ENCODE peak calls at places on chromosomes 12 and 14, in four cellular contexts. One of them, this sample, is unnamed.

GRCh38 chr12:2666846-2667245 is 127.9 kb upstream of the FKBP4 start:
- DNase-seq in Peyer's patch: no peak
- DNase-seq in progenitor cell of endocrine pancreas: no peak
- DNase-seq in right lobe of liver: no peak
- DNase-seq in this sample: no peak

GRCh38 chr14:42110167-42110566 is 503.5 kb downstream of the LRFN5 start:
- DNase-seq in Peyer's patch: no peak
- DNase-seq in progenitor cell of endocrine pancreas: no peak
- DNase-seq in right lobe of liver: no peak
- DNase-seq in this sample: no peak

GRCh38 chr14:91858536-91859275 is 8.6 kb downstream of the TC2N start:
- DNase-seq in Peyer's patch: no peak
- DNase-seq in progenitor cell of endocrine pancreas: no peak
- DNase-seq in right lobe of liver: no peak
- DNase-seq in this sample: no peak

GRCh38 chr14:103628684-103629502 is at the start of gene KLC1:
- DNase-seq in Peyer's patch: peak
- DNase-seq in progenitor cell of endocrine pancreas: peak
- DNase-seq in right lobe of liver: peak
- DNase-seq in this sample: peak

GRCh38 chr12:124994435-124994975 is 1.1 kb downstream of the BRI3BP start:
- DNase-seq in Peyer's patch: peak
- DNase-seq in progenitor cell of endocrine pancreas: no peak
- DNase-seq in right lobe of liver: no peak
- DNase-seq in this sample: no peak

GRCh38 chr14:33369041-33369440 is 430.4 kb downstream of the NPAS3 start:
- DNase-seq in Peyer's patch: no peak
- DNase-seq in progenitor cell of endocrine pancreas: no peak
- DNase-seq in right lobe of liver: no peak
- DNase-seq in this sample: no peak

GRCh38 chr12:131473721-131474709 is 236.9 kb upstream of the SFSWAP start:
- DNase-seq in Peyer's patch: no peak
- DNase-seq in progenitor cell of endocrine pancreas: no peak
- DNase-seq in right lobe of liver: no peak
- DNase-seq in this sample: no peak

GRCh38 chr14:58299665-58300202 is 1.4 kb downstream of the ARID4A start:
- DNase-seq in Peyer's patch: no peak
- DNase-seq in progenitor cell of endocrine pancreas: no peak
- DNase-seq in right lobe of liver: no peak
- DNase-seq in this sample: no peak

GRCh38 chr14:56172571-56172971 is 54.4 kb downstream of the PELI2 start:
- DNase-seq in Peyer's patch: no peak
- DNase-seq in progenitor cell of endocrine pancreas: no peak
- DNase-seq in right lobe of liver: no peak
- DNase-seq in this sample: no peak

GRCh38 chr14:104579507-104579906 is at the start of gene C14orf180:
- DNase-seq in Peyer's patch: peak
- DNase-seq in progenitor cell of endocrine pancreas: no peak
- DNase-seq in right lobe of liver: peak
- DNase-seq in this sample: peak

GRCh38 chr12:98644433-98644711 is 216 bp downstream of the IKBIP start:
- DNase-seq in Peyer's patch: no peak
- DNase-seq in progenitor cell of endocrine pancreas: peak
- DNase-seq in right lobe of liver: no peak
- DNase-seq in this sample: no peak

GRCh38 chr14:21185506-21185905 is 29.6 kb upstream of the OR5AU1 start:
- DNase-seq in Peyer's patch: no peak
- DNase-seq in progenitor cell of endocrine pancreas: no peak
- DNase-seq in right lobe of liver: no peak
- DNase-seq in this sample: no peak

GRCh38 chr12:27524839-27525238 is 833 bp downstream of the PPFIBP1 start:
- DNase-seq in Peyer's patch: no peak
- DNase-seq in progenitor cell of endocrine pancreas: no peak
- DNase-seq in right lobe of liver: no peak
- DNase-seq in this sample: no peak

GRCh38 chr14:23306113-23306411 is 571 bp upstream of the BCL2L2 start:
- DNase-seq in Peyer's patch: no peak
- DNase-seq in progenitor cell of endocrine pancreas: no peak
- DNase-seq in right lobe of liver: no peak
- DNase-seq in this sample: no peak

GRCh38 chr12:22625671-22626251 is 790 bp downstream of the ETNK1 start:
- DNase-seq in Peyer's patch: peak
- DNase-seq in progenitor cell of endocrine pancreas: peak
- DNase-seq in right lobe of liver: no peak
- DNase-seq in this sample: peak

GRCh38 chr14:51609987-51610283 is 41.8 kb upstream of the FRMD6 start:
- DNase-seq in Peyer's patch: no peak
- DNase-seq in progenitor cell of endocrine pancreas: no peak
- DNase-seq in right lobe of liver: no peak
- DNase-seq in this sample: no peak

GRCh38 chr14:55847766-55848165 is 267.8 kb downstream of the KTN1 start:
- DNase-seq in Peyer's patch: no peak
- DNase-seq in progenitor cell of endocrine pancreas: no peak
- DNase-seq in right lobe of liver: no peak
- DNase-seq in this sample: no peak

GRCh38 chr14:77027538-77028383 is 747 bp downstream of the IRF2BPL start:
- DNase-seq in Peyer's patch: peak
- DNase-seq in progenitor cell of endocrine pancreas: peak
- DNase-seq in right lobe of liver: peak
- DNase-seq in this sample: peak

GRCh38 chr14:23881292-23881691 is 72.3 kb upstream of the DHRS4 start:
- DNase-seq in Peyer's patch: no peak
- DNase-seq in progenitor cell of endocrine pancreas: no peak
- DNase-seq in right lobe of liver: no peak
- DNase-seq in this sample: no peak

GRCh38 chr12:52716061-52716460 is 12.7 kb upstream of the KRT77 start:
- DNase-seq in Peyer's patch: no peak
- DNase-seq in progenitor cell of endocrine pancreas: no peak
- DNase-seq in right lobe of liver: no peak
- DNase-seq in this sample: no peak

GRCh38 chr12:68280240-68280639 is 26.8 kb upstream of the IL22 start:
- DNase-seq in Peyer's patch: no peak
- DNase-seq in progenitor cell of endocrine pancreas: no peak
- DNase-seq in right lobe of liver: no peak
- DNase-seq in this sample: no peak

DNA sequence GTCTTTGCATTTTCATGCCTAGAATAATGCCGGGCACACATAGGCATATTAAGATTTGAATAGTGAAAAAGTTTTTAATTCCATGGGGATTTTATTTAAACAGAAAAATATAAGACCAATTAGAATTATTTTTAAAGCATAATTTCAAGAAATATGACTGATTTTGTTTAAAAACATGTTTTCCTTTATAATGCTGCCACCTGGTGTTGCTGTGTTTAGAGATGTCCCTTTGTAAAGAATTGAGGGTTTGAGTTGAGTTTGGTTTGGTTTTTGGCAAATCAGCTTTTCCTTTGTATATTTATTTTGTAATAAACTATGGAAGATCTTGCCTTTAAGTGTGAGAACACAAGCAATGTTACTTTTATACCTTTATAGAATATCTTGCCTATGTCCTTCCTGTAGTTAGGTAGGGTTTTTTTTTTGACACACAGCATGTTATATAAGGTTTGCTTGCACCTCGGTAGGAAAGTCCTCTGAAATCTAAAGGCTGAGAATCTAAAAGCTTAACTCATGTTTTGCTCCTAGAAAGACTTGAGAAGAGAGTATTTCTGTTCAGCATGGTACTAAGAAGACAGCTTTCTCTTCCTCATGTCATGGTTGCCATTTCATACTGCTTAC is 31.4 kb upstream of the SNAPC1 start:
- DNase-seq in Peyer's patch: no peak
- DNase-seq in progenitor cell of endocrine pancreas: no peak
- DNase-seq in right lobe of liver: no peak
- DNase-seq in this sample: no peak
- TF ChIP-seq CTCF in Peyer's patch: peak
- TF ChIP-seq CTCF in progenitor cell of endocrine pancreas: peak
- TF ChIP-seq CTCF in right lobe of liver: peak
- TF ChIP-seq CTCF in this sample: peak

DNA sequence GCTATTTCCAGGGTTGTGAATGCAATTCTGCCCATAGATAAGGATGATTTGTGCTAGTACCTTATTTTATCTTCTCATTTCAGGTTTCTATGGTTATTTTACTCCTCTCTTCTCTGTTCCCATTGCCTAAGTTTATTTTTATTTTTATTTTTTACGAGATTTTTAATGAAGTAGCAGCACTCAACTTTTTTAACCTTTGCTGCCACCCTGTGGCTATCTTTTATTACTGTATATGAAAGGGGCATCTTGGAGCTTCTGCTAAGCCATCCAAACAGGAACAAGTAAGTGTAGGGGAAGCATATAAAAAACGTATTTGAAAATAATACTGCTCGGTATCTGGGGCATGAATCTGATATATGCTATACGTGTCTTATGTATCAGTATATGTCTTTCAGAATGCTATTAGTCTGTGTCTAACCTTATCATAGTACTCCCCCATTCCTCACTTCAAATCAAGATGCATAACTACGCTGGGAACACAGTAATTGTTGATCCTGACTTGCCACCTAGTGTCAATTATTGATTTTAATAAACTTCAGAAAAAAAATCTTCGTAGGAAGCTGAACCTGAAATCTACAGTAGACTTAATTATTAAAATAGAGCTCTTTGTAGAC is 60.3 kb downstream of the KLRG1 start:
- DNase-seq in Peyer's patch: no peak
- DNase-seq in progenitor cell of endocrine pancreas: no peak
- DNase-seq in right lobe of liver: no peak
- DNase-seq in this sample: no peak
- TF ChIP-seq CTCF in Peyer's patch: peak
- TF ChIP-seq CTCF in progenitor cell of endocrine pancreas: peak
- TF ChIP-seq CTCF in right lobe of liver: peak
- TF ChIP-seq CTCF in this sample: peak

DNA sequence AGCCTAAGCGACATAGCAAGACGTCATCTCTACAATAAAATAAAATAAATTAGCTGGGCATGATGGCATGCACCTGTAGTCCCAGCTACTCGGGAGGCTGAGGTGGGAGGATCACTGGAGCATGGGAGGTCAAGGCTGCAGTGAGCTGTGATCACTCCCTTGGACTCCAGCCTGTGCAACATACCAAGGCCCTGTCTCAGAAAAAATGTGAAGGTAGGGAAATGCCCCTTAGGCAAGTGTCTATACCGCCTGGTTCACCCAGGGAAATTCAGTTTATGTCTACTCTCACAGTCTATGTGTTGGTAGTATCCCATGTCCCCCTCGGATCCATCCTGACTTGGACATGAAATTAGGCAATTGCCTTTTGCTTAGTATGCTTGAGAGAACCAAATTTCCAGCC is 88.4 kb upstream of the TMEM132C start:
- DNase-seq in Peyer's patch: no peak
- DNase-seq in progenitor cell of endocrine pancreas: no peak
- DNase-seq in right lobe of liver: no peak
- DNase-seq in this sample: no peak
- TF ChIP-seq CTCF in Peyer's patch: no peak
- TF ChIP-seq CTCF in progenitor cell of endocrine pancreas: no peak
- TF ChIP-seq CTCF in right lobe of liver: no peak
- TF ChIP-seq CTCF in this sample: no peak

DNA sequence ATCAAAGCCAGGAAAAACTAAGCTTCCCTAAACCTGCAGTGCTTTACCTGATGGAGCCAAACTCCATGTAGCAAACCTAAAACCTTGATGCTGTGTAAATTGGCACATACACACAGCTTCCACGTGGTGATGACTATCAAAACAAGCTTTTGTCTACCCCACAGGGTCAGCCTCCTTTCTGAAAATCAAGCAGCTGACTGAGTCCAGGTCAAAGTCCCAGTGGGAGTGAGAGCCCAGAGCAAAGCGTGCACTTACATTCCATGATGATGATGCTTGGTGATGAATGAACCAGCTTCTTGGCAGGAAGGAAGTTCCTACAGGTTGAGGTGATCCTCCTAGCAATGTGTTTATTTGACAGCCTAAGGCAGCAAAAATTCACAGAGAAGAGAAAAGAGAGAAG is 630.0 kb upstream of the TBX3 start:
- DNase-seq in Peyer's patch: no peak
- DNase-seq in progenitor cell of endocrine pancreas: no peak
- DNase-seq in right lobe of liver: no peak
- DNase-seq in this sample: no peak
- TF ChIP-seq CTCF in Peyer's patch: no peak
- TF ChIP-seq CTCF in progenitor cell of endocrine pancreas: no peak
- TF ChIP-seq CTCF in right lobe of liver: no peak
- TF ChIP-seq CTCF in this sample: no peak